ENCODE peak calls at places on chromosomes 2 and 18, in seven cellular contexts. One of them, this sample, is unnamed. For H3K4me1, the result is how much of the 10 kb centered on the place peaks cover.

GRCh38 chr2:28047698-28048097 is 157.2 kb downstream of the BABAM2 start:
- DNase-seq in body of pancreas: no peak
- DNase-seq in A549: no peak
- DNase-seq in gastrocnemius medialis: no peak
- DNase-seq in right lobe of liver: no peak
- DNase-seq in spleen: no peak
- DNase-seq in stomach: no peak
- DNase-seq in this sample: no peak

GRCh38 chr18:13437034-13437433 is 218.5 kb downstream of the LDLRAD4 start:
- DNase-seq in body of pancreas: no peak
- DNase-seq in A549: no peak
- DNase-seq in gastrocnemius medialis: no peak
- DNase-seq in right lobe of liver: no peak
- DNase-seq in spleen: no peak
- DNase-seq in stomach: no peak
- DNase-seq in this sample: no peak

GRCh38 chr2:151410485-151410833 is 757 bp downstream of the RIF1 start:
- DNase-seq in body of pancreas: no peak
- DNase-seq in A549: peak
- DNase-seq in gastrocnemius medialis: no peak
- DNase-seq in right lobe of liver: no peak
- DNase-seq in spleen: no peak
- DNase-seq in stomach: peak
- DNase-seq in this sample: no peak

GRCh38 chr18:75265255-75265654 is 54.7 kb downstream of the TSHZ1 start:
- DNase-seq in body of pancreas: no peak
- DNase-seq in A549: no peak
- DNase-seq in gastrocnemius medialis: no peak
- DNase-seq in right lobe of liver: no peak
- DNase-seq in spleen: no peak
- DNase-seq in stomach: no peak
- DNase-seq in this sample: no peak

GRCh38 chr18:79393626-79394401 is 1.9 kb upstream of the NFATC1 start:
- DNase-seq in body of pancreas: peak
- DNase-seq in A549: peak
- DNase-seq in gastrocnemius medialis: peak
- DNase-seq in right lobe of liver: peak
- DNase-seq in spleen: peak
- DNase-seq in stomach: peak
- DNase-seq in this sample: peak

GRCh38 chr18:79847606-79848293 is 50.0 kb downstream of the KCNG2 start:
- DNase-seq in body of pancreas: no peak
- DNase-seq in A549: no peak
- DNase-seq in gastrocnemius medialis: no peak
- DNase-seq in right lobe of liver: no peak
- DNase-seq in spleen: peak
- DNase-seq in stomach: no peak
- DNase-seq in this sample: no peak

GRCh38 chr18:33578371-33579146 is 540 bp downstream of the ASXL3 start:
- DNase-seq in body of pancreas: peak
- DNase-seq in A549: no peak
- DNase-seq in gastrocnemius medialis: no peak
- DNase-seq in right lobe of liver: peak
- DNase-seq in spleen: peak
- DNase-seq in stomach: peak
- DNase-seq in this sample: no peak

GRCh38 chr18:36477776-36478175 is 180.3 kb downstream of the FHOD3 start:
- DNase-seq in body of pancreas: no peak
- DNase-seq in A549: no peak
- DNase-seq in gastrocnemius medialis: no peak
- DNase-seq in right lobe of liver: no peak
- DNase-seq in spleen: no peak
- DNase-seq in stomach: no peak
- DNase-seq in this sample: no peak

GRCh38 chr18:22711381-22711717 is 221.8 kb upstream of the RBBP8 start:
- DNase-seq in body of pancreas: no peak
- DNase-seq in A549: peak
- DNase-seq in gastrocnemius medialis: no peak
- DNase-seq in right lobe of liver: no peak
- DNase-seq in spleen: no peak
- DNase-seq in stomach: no peak
- DNase-seq in this sample: no peak

GRCh38 chr2:160459543-160460332 is 33.9 kb downstream of the RBMS1 start:
- DNase-seq in body of pancreas: no peak
- DNase-seq in A549: no peak
- DNase-seq in gastrocnemius medialis: no peak
- DNase-seq in right lobe of liver: no peak
- DNase-seq in spleen: no peak
- DNase-seq in stomach: no peak
- DNase-seq in this sample: no peak

GRCh38 chr2:27960237-27960912 is 69.8 kb downstream of the BABAM2 start:
- DNase-seq in body of pancreas: no peak
- DNase-seq in A549: no peak
- DNase-seq in gastrocnemius medialis: no peak
- DNase-seq in right lobe of liver: no peak
- DNase-seq in spleen: no peak
- DNase-seq in stomach: no peak
- DNase-seq in this sample: no peak

GRCh38 chr18:65380986-65381385 is 369.8 kb upstream of the CDH7 start:
- DNase-seq in body of pancreas: no peak
- DNase-seq in A549: no peak
- DNase-seq in gastrocnemius medialis: no peak
- DNase-seq in right lobe of liver: no peak
- DNase-seq in spleen: no peak
- DNase-seq in stomach: no peak
- DNase-seq in this sample: no peak

GRCh38 chr18:58257461-58257860 is 213.4 kb downstream of the NEDD4L start:
- DNase-seq in body of pancreas: no peak
- DNase-seq in A549: no peak
- DNase-seq in gastrocnemius medialis: peak
- DNase-seq in right lobe of liver: no peak
- DNase-seq in spleen: no peak
- DNase-seq in stomach: no peak
- DNase-seq in this sample: no peak

GRCh38 chr2:23554054-23554697 is 169.2 kb downstream of the KLHL29 start:
- DNase-seq in body of pancreas: peak
- DNase-seq in A549: no peak
- DNase-seq in gastrocnemius medialis: peak
- DNase-seq in right lobe of liver: no peak
- DNase-seq in spleen: no peak
- DNase-seq in stomach: no peak
- DNase-seq in this sample: peak

GRCh38 chr18:46155652-46156051 is 51.5 kb downstream of the HAUS1 start:
- DNase-seq in body of pancreas: no peak
- DNase-seq in A549: no peak
- DNase-seq in gastrocnemius medialis: no peak
- DNase-seq in right lobe of liver: no peak
- DNase-seq in spleen: no peak
- DNase-seq in stomach: no peak
- DNase-seq in this sample: no peak

GRCh38 chr2:201852878-201853415 is 46.6 kb downstream of the CDK15 start:
- DNase-seq in body of pancreas: no peak
- DNase-seq in A549: peak
- DNase-seq in gastrocnemius medialis: no peak
- DNase-seq in right lobe of liver: no peak
- DNase-seq in spleen: no peak
- DNase-seq in stomach: no peak
- DNase-seq in this sample: no peak

GRCh38 chr2:74275228-74275627 is 68.0 kb downstream of the SLC4A5 start:
- DNase-seq in body of pancreas: no peak
- DNase-seq in A549: no peak
- DNase-seq in gastrocnemius medialis: no peak
- DNase-seq in right lobe of liver: no peak
- DNase-seq in spleen: no peak
- DNase-seq in stomach: no peak
- DNase-seq in this sample: no peak

GRCh38 chr2:74264281-74264680 is 65.9 kb downstream of the MTHFD2 start:
- DNase-seq in body of pancreas: no peak
- DNase-seq in A549: no peak
- DNase-seq in gastrocnemius medialis: no peak
- DNase-seq in right lobe of liver: no peak
- DNase-seq in spleen: no peak
- DNase-seq in stomach: no peak
- DNase-seq in this sample: no peak

GRCh38 chr2:74267068-74267467 is 68.7 kb downstream of the MTHFD2 start:
- DNase-seq in body of pancreas: peak
- DNase-seq in A549: peak
- DNase-seq in gastrocnemius medialis: no peak
- DNase-seq in right lobe of liver: peak
- DNase-seq in spleen: no peak
- DNase-seq in stomach: peak
- DNase-seq in this sample: no peak

DNA sequence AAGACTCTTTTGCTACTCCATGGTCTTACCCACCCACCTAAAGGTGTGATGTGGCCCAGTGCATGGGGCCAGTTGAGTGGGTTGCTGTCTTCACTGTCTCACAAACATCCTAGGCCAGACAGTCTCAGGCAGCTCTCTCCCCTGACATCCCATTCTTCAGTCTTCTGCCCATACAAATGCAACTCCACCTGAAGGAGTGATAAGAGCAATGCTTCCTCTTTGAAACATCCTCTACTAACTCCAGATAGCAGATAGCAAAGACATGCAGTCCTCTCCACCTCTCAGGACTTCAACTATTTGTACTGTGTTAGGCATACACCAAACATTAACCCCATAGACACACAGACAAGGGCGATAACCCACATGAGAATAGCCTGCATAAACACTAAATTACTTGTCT is 71.3 kb downstream of the MTHFD2 start:
- DNase-seq in body of pancreas: no peak
- DNase-seq in A549: no peak
- DNase-seq in gastrocnemius medialis: no peak
- DNase-seq in right lobe of liver: no peak
- DNase-seq in spleen: no peak
- DNase-seq in stomach: no peak
- DNase-seq in this sample: no peak
- H3K4me3 ChIP-seq in body of pancreas: no peak
- H3K4me3 ChIP-seq in A549: no peak
- H3K4me3 ChIP-seq in gastrocnemius medialis: no peak
- H3K4me3 ChIP-seq in right lobe of liver: no peak
- H3K4me3 ChIP-seq in spleen: no peak
- H3K4me3 ChIP-seq in stomach: no peak
- H3K4me3 ChIP-seq in this sample: no peak

DNA sequence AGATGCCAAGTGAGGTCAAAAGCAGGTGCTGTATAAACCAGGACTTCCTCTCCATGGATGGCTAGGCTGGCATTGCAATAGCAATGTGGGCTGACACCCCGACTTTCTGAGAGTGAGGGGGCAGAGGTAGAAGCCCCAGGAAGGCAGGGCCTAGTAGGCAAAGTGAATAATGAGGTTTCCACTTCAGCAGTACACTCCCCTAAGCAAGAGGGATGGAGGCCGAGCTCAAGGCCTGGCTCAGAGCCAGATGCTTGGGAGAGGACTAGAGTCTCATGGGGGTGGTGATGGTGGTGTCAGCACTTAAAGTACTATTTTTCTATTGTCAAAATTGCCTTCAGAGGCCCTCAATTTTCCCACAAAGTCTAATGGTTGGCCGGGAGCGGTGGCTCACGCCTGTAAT is 41.6 kb upstream of the HK2 start:
- DNase-seq in body of pancreas: no peak
- DNase-seq in A549: no peak
- DNase-seq in gastrocnemius medialis: no peak
- DNase-seq in right lobe of liver: no peak
- DNase-seq in spleen: no peak
- DNase-seq in stomach: no peak
- DNase-seq in this sample: no peak
- H3K4me1 ChIP-seq in body of pancreas: under half
- H3K4me1 ChIP-seq in A549: under half
- H3K4me1 ChIP-seq in gastrocnemius medialis: under half
- H3K4me1 ChIP-seq in right lobe of liver: under half
- H3K4me1 ChIP-seq in spleen: under half
- H3K4me1 ChIP-seq in stomach: under half
- H3K4me1 ChIP-seq in this sample: under half

GRCh38 chr2:152566728-152567069 is 150.6 kb downstream of the PRPF40A start:
- DNase-seq in body of pancreas: no peak
- DNase-seq in A549: no peak
- DNase-seq in gastrocnemius medialis: no peak
- DNase-seq in right lobe of liver: no peak
- DNase-seq in spleen: no peak
- DNase-seq in stomach: no peak
- DNase-seq in this sample: no peak

GRCh38 chr2:152566034-152566727 is 151.1 kb downstream of the PRPF40A start:
- DNase-seq in body of pancreas: no peak
- DNase-seq in A549: no peak
- DNase-seq in gastrocnemius medialis: no peak
- DNase-seq in right lobe of liver: no peak
- DNase-seq in spleen: no peak
- DNase-seq in stomach: no peak
- DNase-seq in this sample: no peak

GRCh38 chr2:152568566-152568965 is 148.7 kb downstream of the PRPF40A start:
- DNase-seq in body of pancreas: no peak
- DNase-seq in A549: no peak
- DNase-seq in gastrocnemius medialis: no peak
- DNase-seq in right lobe of liver: no peak
- DNase-seq in spleen: no peak
- DNase-seq in stomach: no peak
- DNase-seq in this sample: no peak

GRCh38 chr2:152571035-152571766 is 146.1 kb downstream of the PRPF40A start:
- DNase-seq in body of pancreas: no peak
- DNase-seq in A549: no peak
- DNase-seq in gastrocnemius medialis: peak
- DNase-seq in right lobe of liver: no peak
- DNase-seq in spleen: no peak
- DNase-seq in stomach: no peak
- DNase-seq in this sample: no peak

GRCh38 chr2:152569186-152569585 is 148.1 kb downstream of the PRPF40A start:
- DNase-seq in body of pancreas: no peak
- DNase-seq in A549: no peak
- DNase-seq in gastrocnemius medialis: no peak
- DNase-seq in right lobe of liver: no peak
- DNase-seq in spleen: no peak
- DNase-seq in stomach: no peak
- DNase-seq in this sample: no peak
- TF ChIP-seq POLR2A in body of pancreas: no peak
- TF ChIP-seq POLR2A in A549: no peak
- TF ChIP-seq POLR2A in gastrocnemius medialis: no peak
- TF ChIP-seq POLR2A in right lobe of liver: no peak
- TF ChIP-seq POLR2A in spleen: no peak
- TF ChIP-seq POLR2A in stomach: no peak
- TF ChIP-seq POLR2A in this sample: no peak

GRCh38 chr2:48532824-48533223 is 2.9 kb downstream of the STON1 start:
- DNase-seq in body of pancreas: no peak
- DNase-seq in A549: no peak
- DNase-seq in gastrocnemius medialis: no peak
- DNase-seq in right lobe of liver: no peak
- DNase-seq in spleen: no peak
- DNase-seq in stomach: no peak
- DNase-seq in this sample: no peak

GRCh38 chr2:48529676-48530032 is 300 bp upstream of the STON1 start:
- DNase-seq in body of pancreas: no peak
- DNase-seq in A549: no peak
- DNase-seq in gastrocnemius medialis: no peak
- DNase-seq in right lobe of liver: no peak
- DNase-seq in spleen: no peak
- DNase-seq in stomach: no peak
- DNase-seq in this sample: no peak

GRCh38 chr2:48530033-48530804 is at the start of gene STON1:
- DNase-seq in body of pancreas: peak
- DNase-seq in A549: peak
- DNase-seq in gastrocnemius medialis: no peak
- DNase-seq in right lobe of liver: peak
- DNase-seq in spleen: peak
- DNase-seq in stomach: peak
- DNase-seq in this sample: peak

GRCh38 chr2:48532174-48532573 is 2.2 kb downstream of the STON1 start:
- DNase-seq in body of pancreas: no peak
- DNase-seq in A549: no peak
- DNase-seq in gastrocnemius medialis: no peak
- DNase-seq in right lobe of liver: no peak
- DNase-seq in spleen: no peak
- DNase-seq in stomach: no peak
- DNase-seq in this sample: no peak

GRCh38 chr2:48531141-48531648 is 1.2 kb downstream of the STON1 start:
- DNase-seq in body of pancreas: no peak
- DNase-seq in A549: no peak
- DNase-seq in gastrocnemius medialis: no peak
- DNase-seq in right lobe of liver: no peak
- DNase-seq in spleen: no peak
- DNase-seq in stomach: no peak
- DNase-seq in this sample: no peak
- H3K4me3 ChIP-seq in body of pancreas: no peak
- H3K4me3 ChIP-seq in A549: no peak
- H3K4me3 ChIP-seq in gastrocnemius medialis: peak
- H3K4me3 ChIP-seq in right lobe of liver: peak
- H3K4me3 ChIP-seq in spleen: peak
- H3K4me3 ChIP-seq in stomach: peak
- H3K4me3 ChIP-seq in this sample: peak

This sample was measured in tibial nerve.